ENCODE peak calls at places on chromosomes 7 and 10, in five cellular contexts. Z is SK-N-SH, S is GM12878, M is HepG2, B is K562. K is an unnamed sample.

GRCh38 chr10:98367626-98368451 is 47.1 kb downstream of the PYROXD2 start:
- DNase-seq in Z (no peak), S (no peak), M (no peak), B (no peak), K (no peak)

GRCh38 chr7:110291430-110291829 is 799.5 kb upstream of the LRRN3 start:
- DNase-seq in Z (no peak), S (no peak), M (no peak), B (no peak), K (no peak)

GRCh38 chr10:132110091-132110490 is 44.3 kb downstream of the JAKMIP3 start:
- DNase-seq in Z (no peak), S (no peak), M (no peak), B (no peak), K (no peak)

GRCh38 chr10:62022830-62023229 is 121.3 kb downstream of the ARID5B start:
- DNase-seq in Z (no peak), S (no peak), M (no peak), B (no peak), K (no peak)

GRCh38 chr10:48523820-48524758 is 80.8 kb downstream of the ARHGAP22 start:
- DNase-seq in Z (peak; percentile 95), S (no peak), M (no peak), B (peak; percentile 95), K (no peak)

GRCh38 chr7:72405871-72406270 is 6.3 kb downstream of the CALN1 start:
- DNase-seq in Z (no peak), S (no peak), M (no peak), B (no peak), K (no peak)

GRCh38 chr7:149856-150636 is 42.3 kb upstream of the FAM20C start:
- DNase-seq in Z (peak; percentile 80), S (no peak), M (no peak), B (no peak), K (no peak)

GRCh38 chr7:107996072-107996824 is 6.7 kb downstream of the LAMB1 start:
- DNase-seq in Z (peak; percentile 25), S (no peak), M (no peak), B (no peak), K (no peak)

GRCh38 chr7:45709168-45710034 is 135.2 kb downstream of the ADCY1 start:
- DNase-seq in Z (no peak), S (no peak), M (no peak), B (no peak), K (no peak)

GRCh38 chr7:32869716-32870115 is 21.8 kb downstream of the KBTBD2 start:
- DNase-seq in Z (no peak), S (no peak), M (no peak), B (no peak), K (no peak)

GRCh38 chr10:111087331-111087756 is 10.5 kb downstream of the ADRA2A start:
- DNase-seq in Z (no peak), S (no peak), M (no peak), B (no peak), K (no peak)

GRCh38 chr10:86261470-86261869 is 105.1 kb downstream of the GRID1 start:
- DNase-seq in Z (no peak), S (no peak), M (no peak), B (no peak), K (no peak)

GRCh38 chr7:129777195-129777844 is 165.8 kb downstream of the NRF1 start:
- DNase-seq in Z (peak; percentile 43), S (no peak), M (no peak), B (no peak), K (no peak)

GRCh38 chr7:142957723-142958122 is 4.4 kb downstream of the KEL start:
- DNase-seq in Z (no peak), S (no peak), M (no peak), B (no peak), K (no peak)

GRCh38 chr7:14635955-14636354 is 266.6 kb downstream of the DGKB start:
- DNase-seq in Z (no peak), S (no peak), M (no peak), B (no peak), K (no peak)

GRCh38 chr7:132819648-132820047 is 243.4 kb upstream of the PLXNA4 start:
- DNase-seq in Z (no peak), S (no peak), M (no peak), B (no peak), K (no peak)
- TF ChIP-seq REST in Z (no peak), S (no peak), M (no peak), B (no peak), K (no peak)

GRCh38 chr7:2416659-2417058 is 13.2 kb downstream of the CHST12 start:
- DNase-seq in Z (no peak), S (no peak), M (no peak), B (no peak), K (no peak)

GRCh38 chr7:2420216-2420933 is 17.0 kb downstream of the CHST12 start:
- DNase-seq in Z (no peak), S (no peak), M (no peak), B (no peak), K (no peak)

GRCh38 chr7:2412587-2413201 is 9.3 kb downstream of the CHST12 start:
- DNase-seq in Z (no peak), S (no peak), M (no peak), B (no peak), K (no peak)

GRCh38 chr7:2417981-2418481 is 14.6 kb downstream of the CHST12 start:
- DNase-seq in Z (no peak), S (no peak), M (no peak), B (no peak), K (no peak)
- TF ChIP-seq JUND in Z (no peak), S (no peak), M (no peak), B (no peak), K (no peak)

GRCh38 chr10:96665306-96665705 is 55.0 kb downstream of the PIK3AP1 start:
- DNase-seq in Z (no peak), S (no peak), M (no peak), B (no peak), K (no peak)
- TF ChIP-seq REST in Z (no peak), S (no peak), M (no peak), B (no peak), K (no peak)

GRCh38 chr10:36888925-36889573 is 236.3 kb upstream of the ANKRD30A start:
- DNase-seq in Z (peak; percentile 36), S (no peak), M (peak; percentile 89), B (peak; percentile 34), K (peak; percentile 8)
- TF ChIP-seq JUND in Z (no peak), S (no peak), M (no peak), B (no peak), K (no peak)

GRCh38 chr7:44512736-44513135 is 22.3 kb upstream of the NUDCD3 start:
- DNase-seq in Z (no peak), S (no peak), M (no peak), B (no peak), K (no peak)

GRCh38 chr7:44511863-44512468 is 21.5 kb upstream of the NUDCD3 start:
- DNase-seq in Z (no peak), S (no peak), M (no peak), B (no peak), K (no peak)

GRCh38 chr7:44505595-44505994 is 15.1 kb upstream of the NUDCD3 start:
- DNase-seq in Z (no peak), S (no peak), M (no peak), B (no peak), K (no peak)

GRCh38 chr7:44508328-44508990 is 18.0 kb upstream of the NUDCD3 start:
- DNase-seq in Z (no peak), S (no peak), M (no peak), B (no peak), K (no peak)
- TF ChIP-seq REST in Z (no peak), S (no peak), M (no peak), B (no peak), K (no peak)

GRCh38 chr10:7153750-7154149 is 257.1 kb downstream of the SFMBT2 start:
- DNase-seq in Z (no peak), S (no peak), M (no peak), B (no peak), K (no peak)
- TF ChIP-seq JUND in Z (no peak), S (no peak), M (no peak), B (no peak), K (no peak)